ENCODE peak calls at places on chromosomes 2 and 18, in eight cellular contexts. D is left ventricle myocardium inferior, Z is A549, H is OCI-LY7, Y is osteoblast, A is heart left ventricle, Q is GM23248, K is tibial nerve. M is an unnamed sample.
A peak's percentile ranks its signal among the peaks of the same experiment; 100 is the strongest.

GRCh38 chr18:56291229-56291796 is 347.1 kb downstream of the TXNL1 start:
- DNase-seq in D (no peak), Z (no peak), H (no peak), Y (no peak), A (no peak), Q (no peak), K (no peak), M (no peak)

GRCh38 chr2:173602153-173602552 is 247.5 kb downstream of the CDCA7 start:
- DNase-seq in D (no peak), Z (no peak), H (no peak), Y (no peak), A (no peak), Q (no peak), K (no peak), M (no peak)

GRCh38 chr2:234218261-234219180 is 168.0 kb downstream of the SPP2 start:
- DNase-seq in D (no peak), Z (no peak), H (no peak), Y (no peak), A (no peak), Q (peak; percentile 4), K (no peak), M (no peak)

GRCh38 chr2:15159751-15160177 is 401.4 kb downstream of the NBAS start:
- DNase-seq in D (no peak), Z (no peak), H (peak; percentile 60), Y (peak; percentile 76), A (no peak), Q (peak; percentile 63), K (peak; percentile 41), M (no peak)

GRCh38 chr2:234142530-234142929 is 92.0 kb downstream of the SPP2 start:
- DNase-seq in D (no peak), Z (no peak), H (no peak), Y (no peak), A (no peak), Q (peak; percentile 13), K (no peak), M (no peak)

GRCh38 chr2:38174646-38175096 is 98.7 kb upstream of the CYP1B1 start:
- DNase-seq in D (no peak), Z (no peak), H (no peak), Y (peak; percentile 46), A (peak; percentile 35), Q (peak; percentile 98), K (peak; percentile 61), M (no peak)

GRCh38 chr2:140659293-140659692 is 1471.5 kb downstream of the LRP1B start:
- DNase-seq in D (no peak), Z (no peak), H (no peak), Y (no peak), A (no peak), Q (no peak), K (no peak), M (no peak)

GRCh38 chr2:156206355-156206754 is 126.2 kb downstream of the NR4A2 start:
- DNase-seq in D (no peak), Z (no peak), H (no peak), Y (no peak), A (no peak), Q (no peak), K (no peak), M (no peak)

GRCh38 chr2:144466637-144467036 is 53.3 kb downstream of the ZEB2 start:
- DNase-seq in D (no peak), Z (no peak), H (no peak), Y (no peak), A (no peak), Q (no peak), K (no peak), M (peak; percentile 51)

GRCh38 chr2:21428754-21429153 is 305.0 kb downstream of the TDRD15 start:
- DNase-seq in D (no peak), Z (no peak), H (no peak), Y (no peak), A (no peak), Q (no peak), K (no peak), M (no peak)

GRCh38 chr2:181895788-181896187 is 4.3 kb downstream of the ITPRID2 start:
- DNase-seq in D (no peak), Z (no peak), H (no peak), Y (no peak), A (no peak), Q (no peak), K (no peak), M (no peak)

DNA sequence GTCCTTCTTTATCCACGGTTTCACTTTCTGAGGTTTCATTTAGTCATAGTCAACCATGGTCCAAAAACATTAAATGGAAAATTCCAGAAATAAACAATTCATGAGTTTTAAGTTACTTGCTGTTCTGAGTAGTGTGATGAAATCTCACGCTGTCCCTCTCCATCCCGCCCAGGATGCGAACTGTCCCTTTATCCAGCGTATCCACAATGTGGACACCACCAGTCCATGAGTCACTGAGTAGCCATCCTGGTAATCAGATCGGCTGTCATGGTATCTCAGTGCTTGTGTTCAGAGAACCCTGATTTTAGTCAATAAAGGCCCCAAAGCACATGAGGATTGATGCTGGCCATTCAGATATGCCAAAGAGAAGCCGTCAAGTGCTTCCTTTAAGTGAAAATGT is 3.7 kb downstream of the SP140L start:
- DNase-seq in D (no peak), Z (no peak), H (no peak), Y (no peak), A (no peak), Q (no peak), K (no peak), M (no peak)
- H3K27ac ChIP-seq in D (no peak overlapping the region), Z (no peak overlapping the region), H (no peak overlapping the region), Y (no peak overlapping the region), A (no peak overlapping the region), Q (no peak overlapping the region), K (no peak overlapping the region), M (no peak overlapping the region)

DNA sequence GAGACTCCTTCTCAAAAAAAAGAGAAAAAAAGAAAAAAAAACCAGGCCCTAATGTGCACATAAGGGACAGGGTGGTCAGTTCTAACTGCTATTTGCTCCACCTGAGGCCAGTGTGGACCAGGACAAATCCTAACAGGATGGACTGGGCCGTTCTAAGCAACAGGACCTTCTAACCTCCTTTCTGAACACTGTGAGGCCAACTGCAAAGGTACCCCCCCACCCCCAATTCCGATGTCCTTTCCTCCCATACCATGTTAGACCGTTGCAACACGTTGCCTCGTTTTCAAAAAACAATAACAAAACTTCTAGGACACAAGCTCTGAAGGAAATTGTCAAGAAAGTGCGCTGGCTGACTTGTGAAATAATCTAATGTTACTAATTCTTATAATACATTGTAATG is 1.2 kb downstream of the THAP4 start:
- DNase-seq in D (no peak), Z (peak; percentile 18), H (no peak), Y (no peak), A (no peak), Q (peak; percentile 36), K (no peak), M (no peak)
- H3K27ac ChIP-seq in D (peak overlapping the region; percentile 98), Z (peak overlapping the region; percentile 100), H (peak overlapping the region; percentile 47), Y (peak overlapping the region; percentile 62), A (peak overlapping the region; percentile 100), Q (peak overlapping the region; percentile 88), K (peak overlapping the region; percentile 100), M (no peak overlapping the region)

GRCh38 chr18:32237024-32237423 is 47.2 kb downstream of the MEP1B start:
- DNase-seq in D (no peak), Z (no peak), H (no peak), Y (no peak), A (no peak), Q (no peak), K (no peak), M (no peak)
- H3K27ac ChIP-seq in D (no peak overlapping the region), Z (no peak overlapping the region), H (no peak overlapping the region), Y (no peak overlapping the region), A (no peak overlapping the region), Q (no peak overlapping the region), K (no peak overlapping the region), M (no peak overlapping the region)

DNA sequence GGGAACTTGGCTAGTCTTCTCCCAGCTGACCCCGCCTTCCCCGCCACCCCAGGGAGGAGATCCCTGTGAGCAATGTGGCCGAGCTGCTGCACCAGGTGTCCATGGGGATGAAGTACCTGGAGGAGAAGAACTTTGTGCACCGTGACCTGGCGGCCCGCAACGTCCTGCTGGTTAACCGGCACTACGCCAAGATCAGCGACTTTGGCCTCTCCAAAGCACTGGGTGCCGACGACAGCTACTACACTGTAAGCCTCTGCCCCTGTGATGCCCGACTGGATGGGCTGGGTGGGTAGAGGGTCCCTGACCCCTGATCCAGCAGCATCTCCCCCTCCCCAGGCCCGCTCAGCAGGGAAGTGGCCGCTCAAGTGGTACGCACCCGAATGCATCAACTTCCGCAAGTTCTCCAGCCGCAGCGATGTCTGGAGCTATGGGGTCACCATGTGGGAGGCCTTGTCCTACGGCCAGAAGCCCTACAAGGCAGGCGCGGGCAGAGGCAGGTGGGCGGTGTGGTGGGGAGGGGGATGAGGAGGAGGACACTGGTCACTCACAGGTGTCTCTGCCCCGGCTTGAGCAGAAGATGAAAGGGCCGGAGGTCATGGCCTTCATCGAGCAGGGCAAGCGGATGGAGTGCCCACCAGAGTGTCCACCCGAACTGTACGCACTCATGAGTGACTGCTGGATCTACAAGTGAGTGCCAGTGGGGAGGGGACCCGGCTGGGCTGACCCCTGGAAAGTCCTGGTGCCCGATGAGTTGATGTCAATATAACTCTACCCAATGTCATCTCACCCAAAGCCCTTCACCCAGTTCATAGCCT is 24.3 kb downstream of the ZAP70 start:
- DNase-seq in D (peak; percentile 10), Z (no peak), H (no peak), Y (peak; percentile 81), A (peak; percentile 18), Q (no peak), K (no peak), M (no peak)
- H3K27ac ChIP-seq in D (no peak overlapping the region), Z (no peak overlapping the region), H (no peak overlapping the region), Y (no peak overlapping the region), A (no peak overlapping the region), Q (no peak overlapping the region), K (no peak overlapping the region), M (no peak overlapping the region)

GRCh38 chr18:35344736-35345459 is 678 bp upstream of the ZNF24 start:
- DNase-seq in D (no peak), Z (no peak), H (peak; percentile 13), Y (no peak), A (no peak), Q (no peak), K (no peak), M (no peak)

GRCh38 chr18:35343936-35344735 is at the start of gene ZNF24:
- DNase-seq in D (peak; percentile 97), Z (peak; percentile 88), H (peak; percentile 88), Y (peak; percentile 95), A (peak; percentile 98), Q (peak; percentile 98), K (peak; percentile 94), M (peak; percentile 55)

GRCh38 chr18:35345460-35345921 is 1.3 kb upstream of the ZNF24 start:
- DNase-seq in D (no peak), Z (no peak), H (peak; percentile 53), Y (no peak), A (no peak), Q (no peak), K (no peak), M (peak; percentile 54)

GRCh38 chr18:35345950-35346349 is 1.7 kb upstream of the ZNF24 start:
- DNase-seq in D (no peak), Z (no peak), H (no peak), Y (no peak), A (no peak), Q (no peak), K (no peak), M (no peak)

GRCh38 chr18:35343488-35343935 is 708 bp downstream of the ZNF24 start:
- DNase-seq in D (no peak), Z (no peak), H (no peak), Y (no peak), A (no peak), Q (no peak), K (no peak), M (no peak)
- H3K27ac ChIP-seq in D (peak overlapping the region; percentile 99), Z (peak overlapping the region; percentile 99), H (no peak overlapping the region), Y (peak overlapping the region; percentile 96), A (peak overlapping the region; percentile 100), Q (peak overlapping the region; percentile 91), K (peak overlapping the region; percentile 99), M (peak overlapping the region; percentile 95)

M was measured in caudate nucleus.